ENCODE peak calls at places on chromosomes 2 and 18, in nine cellular contexts. Z is heart right ventricle, S is PC-3, C is GM06990, E is IMR-90, M is lower leg skin, U is GM13976, D is bronchial epithelial cell, V is Calu3. H is an unnamed sample.
A peak's percentile ranks its signal among the peaks of the same experiment; 100 is the strongest.

GRCh38 chr18:65206551-65207260 is 544.1 kb upstream of the CDH7 start:
- DNase-seq in Z (no peak), C (peak; percentile 0), D (no peak), U (no peak), M (no peak), S (peak; percentile 32), E (no peak), V (peak; percentile 38), H (no peak)

GRCh38 chr2:27776097-27776496 is 4.6 kb downstream of the MRPL33 start:
- DNase-seq in Z (peak; percentile 52), V (no peak), S (peak; percentile 87), D (no peak), M (no peak), U (no peak), E (peak; percentile 53), C (no peak), H (no peak)

GRCh38 chr2:2575870-2576386 is 244.9 kb upstream of the MYT1L start:
- DNase-seq in Z (no peak), S (no peak), V (no peak), D (no peak), U (no peak), M (no peak), E (no peak), C (no peak), H (no peak)

GRCh38 chr2:64453710-64454315 is at the start of gene LGALSL:
- DNase-seq in C (peak; percentile 79), M (peak; percentile 41), V (peak; percentile 89), U (peak; percentile 91), Z (peak; percentile 72), S (peak; percentile 67), D (peak; percentile 34), E (peak; percentile 24), H (peak; percentile 69)

GRCh38 chr2:29112379-29112778 is 2.8 kb upstream of the CLIP4 start:
- DNase-seq in M (no peak), D (no peak), E (no peak), Z (no peak), V (no peak), U (no peak), C (no peak), S (no peak), H (no peak)

GRCh38 chr2:23497063-23497462 is 112.1 kb downstream of the KLHL29 start:
- DNase-seq in D (peak; percentile 78), M (peak; percentile 40), V (no peak), E (peak; percentile 30), Z (no peak), C (no peak), S (peak; percentile 20), U (no peak), H (no peak)

GRCh38 chr18:46416706-46417638 is 240.0 kb downstream of the LOXHD1 start:
- DNase-seq in U (no peak), E (no peak), M (no peak), S (no peak), C (no peak), D (no peak), V (no peak), Z (no peak), H (peak; percentile 40)

GRCh38 chr2:19351914-19352697 is 6.3 kb downstream of the OSR1 start:
- DNase-seq in V (no peak), M (no peak), C (no peak), Z (no peak), D (no peak), E (no peak), U (peak; percentile 28), S (no peak), H (peak; percentile 25)

GRCh38 chr18:78499586-78499985 is 480.0 kb upstream of the SALL3 start:
- DNase-seq in E (no peak), V (no peak), D (no peak), S (no peak), U (no peak), C (no peak), Z (no peak), M (no peak), H (no peak)

GRCh38 chr18:43279015-43279758 is 1.9 kb upstream of the SYT4 start:
- DNase-seq in E (no peak), S (no peak), C (no peak), U (no peak), D (peak; percentile 46), M (no peak), Z (no peak), V (peak; percentile 7), H (no peak)

GRCh38 chr18:386950-387349 is 113.6 kb downstream of the COLEC12 start:
- DNase-seq in C (no peak), V (no peak), Z (no peak), U (no peak), M (no peak), E (no peak), D (no peak), S (no peak), H (no peak)

GRCh38 chr2:4828682-4829374 is 863.4 kb upstream of the SOX11 start:
- DNase-seq in S (no peak), U (no peak), Z (no peak), D (no peak), E (no peak), C (no peak), M (no peak), V (no peak), H (no peak)

GRCh38 chr2:133200684-133201421 is 367.4 kb downstream of the NCKAP5 start:
- DNase-seq in V (peak; percentile 22), Z (no peak), C (no peak), E (peak; percentile 98), S (peak; percentile 91), U (no peak), D (peak; percentile 97), M (peak; percentile 32), H (no peak)

GRCh38 chr2:53438056-53438455 is 329.5 kb upstream of the CHAC2 start:
- DNase-seq in U (no peak), D (no peak), C (no peak), M (no peak), S (no peak), E (no peak), Z (no peak), V (peak; percentile 20), H (no peak)

DNA sequence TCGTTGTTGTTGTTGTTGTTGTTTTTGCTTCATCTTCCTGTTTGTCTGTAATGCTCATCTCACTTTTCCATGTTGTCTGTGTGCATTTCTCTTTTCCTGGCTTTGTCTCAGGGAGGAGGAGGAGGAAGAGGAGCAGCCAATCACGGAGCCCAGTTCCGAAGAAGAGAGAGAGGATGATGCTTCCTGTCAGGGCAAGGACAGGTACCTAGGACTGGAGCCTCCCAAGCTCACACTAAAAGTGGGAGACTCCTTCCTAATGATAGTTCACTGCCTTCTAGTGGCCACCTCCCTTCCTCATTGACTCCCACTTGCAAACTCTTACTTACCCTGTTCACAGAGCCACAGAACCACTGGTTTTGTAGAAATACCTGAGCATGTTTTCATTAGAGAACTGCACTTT is 179.6 kb downstream of the TPGS2 start:
- DNase-seq in Z (no peak), U (no peak), V (no peak), S (no peak), D (no peak), E (no peak), C (no peak), M (no peak), H (no peak)
- TF ChIP-seq CTCF in Z (no peak), U (no peak), V (no peak), S (no peak), D (no peak), E (no peak), C (no peak), M (no peak), H (no peak)

GRCh38 chr18:24016643-24017042 is 2.1 kb downstream of the TTC39C start:
- DNase-seq in U (no peak), V (no peak), S (peak; percentile 55), Z (no peak), M (no peak), D (peak; percentile 64), E (no peak), C (no peak), H (no peak)
- TF ChIP-seq CTCF in U (no peak), V (no peak), S (peak; percentile 56), Z (peak; percentile 38), M (no peak), D (peak; percentile 53), E (peak; percentile 35), C (peak; percentile 32), H (peak; percentile 54)

GRCh38 chr18:36539674-36540073 is 242.2 kb downstream of the FHOD3 start:
- DNase-seq in S (no peak), M (no peak), Z (no peak), E (peak; percentile 35), D (peak; percentile 30), C (no peak), U (no peak), V (no peak), H (no peak)

GRCh38 chr18:36536426-36536825 is 238.9 kb downstream of the FHOD3 start:
- DNase-seq in Z (no peak), V (no peak), M (no peak), E (no peak), S (no peak), U (no peak), D (no peak), C (no peak), H (no peak)

GRCh38 chr18:36535202-36535935 is 237.9 kb downstream of the FHOD3 start:
- DNase-seq in D (no peak), V (no peak), S (no peak), C (no peak), E (no peak), U (no peak), M (no peak), Z (no peak), H (no peak)

GRCh38 chr18:36534154-36534688 is 236.7 kb downstream of the FHOD3 start:
- DNase-seq in E (no peak), D (no peak), V (no peak), Z (no peak), M (no peak), S (no peak), C (no peak), U (no peak), H (peak; percentile 63)

GRCh38 chr18:36537289-36537688 is 239.8 kb downstream of the FHOD3 start:
- DNase-seq in M (no peak), S (no peak), E (no peak), C (no peak), U (no peak), Z (no peak), V (no peak), D (no peak), H (no peak)
- TF ChIP-seq CTCF in M (no peak), S (no peak), E (no peak), C (no peak), U (no peak), Z (no peak), V (no peak), D (no peak), H (no peak)

GRCh38 chr18:45007531-45007930 is 326.8 kb downstream of the SETBP1 start:
- DNase-seq in U (no peak), D (no peak), S (no peak), Z (no peak), M (no peak), E (peak; percentile 31), V (no peak), C (no peak), H (no peak)

GRCh38 chr18:45014047-45014501 is 333.4 kb downstream of the SETBP1 start:
- DNase-seq in S (peak; percentile 45), D (peak; percentile 80), V (peak; percentile 43), C (no peak), M (no peak), U (no peak), Z (no peak), E (peak; percentile 82), H (no peak)

GRCh38 chr18:45009766-45010165 is 329.1 kb downstream of the SETBP1 start:
- DNase-seq in D (no peak), E (no peak), M (no peak), S (no peak), C (no peak), V (peak; percentile 40), U (no peak), Z (no peak), H (no peak)

GRCh38 chr18:45008694-45009372 is 328.1 kb downstream of the SETBP1 start:
- DNase-seq in E (no peak), C (peak; percentile 8), U (no peak), V (no peak), M (no peak), Z (no peak), D (no peak), S (no peak), H (peak; percentile 21)

GRCh38 chr18:45012286-45012685 is 331.6 kb downstream of the SETBP1 start:
- DNase-seq in V (no peak), E (no peak), Z (no peak), D (peak; percentile 18), U (no peak), M (no peak), C (no peak), S (no peak), H (no peak)
- TF ChIP-seq CTCF in V (no peak), E (no peak), Z (no peak), D (no peak), U (no peak), M (no peak), C (no peak), S (no peak), H (no peak)

H was measured in MM.1S.